ENCODE peak calls at places on chromosome 9, in seven cellular contexts. R is HepG2, Y is prostate gland, V is left ventricle myocardium inferior, Z is foreskin fibroblast, A is pancreas, O is IMR-90. S is an unnamed sample.

GRCh38 chr9:13088734-13089427 is 190.6 kb downstream of the MPDZ start:
- DNase-seq in Y (peak), Z (peak), R (peak), A (no peak), V (no peak), O (peak), S (peak)

GRCh38 chr9:128809831-128810230 is 8.5 kb upstream of the ENDOG start:
- DNase-seq in O (no peak), R (no peak), V (no peak), A (no peak), Y (no peak), Z (no peak), S (no peak)

GRCh38 chr9:137502008-137502913 is 43.1 kb upstream of the NSMF start:
- DNase-seq in R (no peak), Z (no peak), O (no peak), A (no peak), Y (no peak), V (no peak), S (peak)

GRCh38 chr9:89743216-89743575 is 138.4 kb downstream of the GADD45G start:
- DNase-seq in Y (no peak), Z (no peak), R (no peak), V (no peak), A (no peak), O (no peak), S (no peak)

GRCh38 chr9:111561165-111561719 is 36.3 kb downstream of the ZNF483 start:
- DNase-seq in A (no peak), R (no peak), O (no peak), Y (no peak), Z (no peak), V (no peak), S (no peak)

GRCh38 chr9:126604706-126605105 is 9.0 kb upstream of the LMX1B start:
- DNase-seq in V (no peak), Z (no peak), R (no peak), A (no peak), Y (no peak), O (no peak), S (no peak)

GRCh38 chr9:121199921-121200320 is 1.7 kb downstream of the RAB14 start:
- DNase-seq in O (peak), Z (no peak), R (no peak), V (no peak), Y (no peak), A (no peak), S (no peak)

GRCh38 chr9:120475341-120475740 is 104.6 kb downstream of the CDK5RAP2 start:
- DNase-seq in V (no peak), Y (no peak), O (peak), Z (peak), A (no peak), R (no peak), S (no peak)

GRCh38 chr9:91164724-91165520 is 196.8 kb downstream of the AUH start:
- DNase-seq in Z (peak), V (peak), Y (no peak), A (no peak), O (peak), R (peak), S (no peak)

GRCh38 chr9:30758726-30759446 is 1625.6 kb upstream of the ACO1 start:
- DNase-seq in R (no peak), A (no peak), O (no peak), Z (no peak), Y (no peak), V (no peak), S (no peak)

GRCh38 chr9:108142504-108143201 is 653.1 kb upstream of the KLF4 start:
- DNase-seq in V (peak), Y (peak), O (peak), R (no peak), A (peak), Z (peak), S (peak)

GRCh38 chr9:29245351-29245750 is 1672.1 kb upstream of the C9orf72 start:
- DNase-seq in R (no peak), Y (no peak), V (no peak), O (no peak), A (no peak), Z (no peak), S (no peak)

DNA sequence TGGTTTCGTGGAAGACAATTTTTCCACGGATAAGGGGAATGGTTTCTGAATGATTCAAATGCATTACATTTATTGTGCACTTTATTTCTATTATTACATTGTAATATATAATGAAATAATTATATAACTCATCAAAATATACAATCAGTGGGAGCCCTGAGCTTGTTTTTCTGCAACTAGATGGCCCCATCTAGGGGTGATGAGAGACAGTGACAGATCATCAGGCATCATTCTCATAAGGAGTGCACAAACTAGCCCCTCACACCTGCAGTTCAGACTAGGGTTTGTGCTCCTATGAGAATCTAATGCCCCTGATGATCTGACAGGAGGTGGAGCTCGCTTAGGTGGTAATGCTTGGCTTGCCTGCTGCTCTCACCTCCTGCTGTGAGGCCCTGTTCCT is 6.4 kb downstream of the ISCA1 start:
- DNase-seq in Y (no peak), A (no peak), Z (no peak), R (no peak), V (no peak), O (no peak), S (no peak)
- TF ChIP-seq CTCF in Y (no peak), A (no peak), Z (no peak), R (no peak), V (peak), O (no peak), S (no peak)

GRCh38 chr9:88527626-88528025 is 7.4 kb upstream of the NXNL2 start:
- DNase-seq in A (no peak), O (no peak), R (no peak), Z (no peak), V (no peak), Y (no peak), S (no peak)

GRCh38 chr9:88523056-88523455 is 11.9 kb upstream of the NXNL2 start:
- DNase-seq in O (peak), Z (peak), Y (no peak), A (no peak), V (no peak), R (no peak), S (no peak)

GRCh38 chr9:88524911-88525310 is 10.1 kb upstream of the NXNL2 start:
- DNase-seq in O (no peak), A (no peak), Z (no peak), V (no peak), Y (no peak), R (no peak), S (no peak)

GRCh38 chr9:88521308-88521707 is 13.7 kb upstream of the NXNL2 start:
- DNase-seq in Y (no peak), A (no peak), Z (no peak), V (no peak), O (no peak), R (no peak), S (no peak)

DNA sequence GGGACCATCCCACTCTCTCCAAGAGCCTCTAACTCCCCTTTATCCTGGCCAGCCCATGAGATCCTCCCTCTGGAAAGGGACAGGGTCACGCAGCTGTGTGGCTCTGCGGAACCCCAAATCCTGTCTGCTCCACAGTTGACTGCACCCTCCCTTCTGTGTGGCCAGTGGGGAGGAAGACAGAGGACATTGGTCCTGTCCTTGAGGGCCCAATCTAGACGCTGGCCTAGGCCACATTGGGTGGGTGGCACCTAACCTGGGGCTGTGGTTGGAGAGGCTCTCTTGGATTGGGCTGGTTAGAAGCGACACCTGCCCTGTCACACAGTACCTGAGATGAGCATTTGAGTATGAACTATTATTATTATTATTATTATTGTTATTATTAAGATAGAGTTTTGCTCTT is 12.6 kb upstream of the NXNL2 start:
- DNase-seq in O (no peak), Y (no peak), R (no peak), A (no peak), V (no peak), Z (no peak), S (no peak)
- TF ChIP-seq CTCF in O (no peak), Y (no peak), R (no peak), A (no peak), V (no peak), Z (no peak), S (no peak)

DNA sequence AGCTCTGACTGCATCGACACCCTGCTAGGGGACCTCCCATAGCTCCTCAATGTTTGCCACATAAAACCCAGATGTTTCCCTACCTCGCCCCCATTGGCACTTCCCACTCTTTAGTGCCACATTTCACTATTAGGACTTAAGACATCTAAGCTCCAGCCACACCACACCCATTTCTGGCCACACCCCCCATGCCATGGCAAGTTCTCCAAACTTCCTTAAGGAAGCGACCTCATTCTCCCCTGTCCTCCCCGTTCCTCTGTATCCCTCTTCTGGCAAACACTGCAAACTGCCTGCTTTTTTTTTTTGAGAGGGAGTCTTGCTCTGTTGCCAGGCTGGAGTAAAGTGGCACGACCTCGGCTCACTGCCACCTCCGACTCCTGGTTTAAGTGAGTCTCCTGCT is 62.9 kb downstream of the USP20 start:
- DNase-seq in O (no peak), Z (no peak), R (no peak), Y (no peak), V (no peak), A (no peak), S (no peak)
- TF ChIP-seq CTCF in O (no peak), Z (no peak), R (no peak), Y (no peak), V (no peak), A (no peak), S (no peak)

GRCh38 chr9:134455951-134456739 is 129.9 kb downstream of the RXRA start:
- DNase-seq in Y (peak), R (no peak), Z (peak), O (peak), A (no peak), V (peak), S (peak)
- TF ChIP-seq CTCF in Y (peak), R (no peak), Z (no peak), O (no peak), A (no peak), V (no peak), S (no peak)

S was measured in endothelial cell.